ENCODE peak calls at places on chromosome 14, in nine cellular contexts. Q is CD8-positive, alpha-beta T cell; D is bronchial epithelial cell; U is choroid plexus epithelial cell; X is esophagus squamous epithelium; J is cardiac muscle cell; B is ovary; V is IMR-90; W is neuronal stem cell. L is an unnamed sample.

GRCh38 chr14:96261053-96261452 is 5.0 kb downstream of the BDKRB1 start:
- DNase-seq in Q (no peak), D (no peak), U (no peak), X (no peak), J (no peak), B (no peak), V (peak), W (no peak), L (no peak)

GRCh38 chr14:81406863-81407262 is 6.7 kb upstream of the STON2 start:
- DNase-seq in Q (no peak), D (peak), U (peak), X (no peak), J (peak), B (no peak), V (peak), W (no peak), L (no peak)

GRCh38 chr14:37587881-37588666 is 7.0 kb downstream of the FOXA1 start:
- DNase-seq in Q (no peak), D (peak), U (no peak), X (no peak), J (no peak), B (no peak), V (no peak), W (no peak), L (no peak)

GRCh38 chr14:105146976-105147700 is 21.4 kb downstream of the JAG2 start:
- DNase-seq in Q (no peak), D (no peak), U (no peak), X (no peak), J (no peak), B (no peak), V (no peak), W (no peak), L (no peak)

GRCh38 chr14:70638416-70638815 is 3.3 kb upstream of the TTC9 start:
- DNase-seq in Q (no peak), D (no peak), U (no peak), X (no peak), J (no peak), B (no peak), V (no peak), W (no peak), L (no peak)

GRCh38 chr14:104970231-104971068 is 7.7 kb downstream of the AHNAK2 start:
- DNase-seq in Q (no peak), D (peak), U (peak), X (peak), J (peak), B (peak), V (peak), W (no peak), L (no peak)

GRCh38 chr14:54730156-54730961 is 163.4 kb downstream of the SAMD4A start:
- DNase-seq in Q (no peak), D (peak), U (peak), X (no peak), J (peak), B (no peak), V (peak), W (no peak), L (peak)

GRCh38 chr14:68666206-68666730 is 126.6 kb downstream of the ZFP36L1 start:
- DNase-seq in Q (no peak), D (no peak), U (peak), X (no peak), J (no peak), B (no peak), V (peak), W (no peak), L (no peak)

GRCh38 chr14:89543420-89543790 is 126.4 kb upstream of the FOXN3 start:
- DNase-seq in Q (no peak), D (no peak), U (no peak), X (no peak), J (no peak), B (peak), V (no peak), W (peak), L (no peak)

GRCh38 chr14:99597911-99598600 is 6.0 kb downstream of the CCDC85C start:
- DNase-seq in Q (no peak), D (no peak), U (no peak), X (no peak), J (no peak), B (no peak), V (no peak), W (no peak), L (no peak)

GRCh38 chr14:72758420-72758819 is 135.5 kb downstream of the DPF3 start:
- DNase-seq in Q (no peak), D (no peak), U (no peak), X (no peak), J (no peak), B (no peak), V (no peak), W (no peak), L (no peak)

GRCh38 chr14:41606249-41607118 is at the start of gene LRFN5:
- DNase-seq in Q (no peak), D (no peak), U (peak), X (no peak), J (peak), B (peak), V (peak), W (peak), L (peak)

GRCh38 chr14:30077946-30078345 is 150.3 kb upstream of the PRKD1 start:
- DNase-seq in Q (no peak), D (no peak), U (no peak), X (no peak), J (no peak), B (no peak), V (no peak), W (no peak), L (no peak)

GRCh38 chr14:59159169-59159568 is 29.3 kb upstream of the DAAM1 start:
- DNase-seq in Q (no peak), D (no peak), U (peak), X (no peak), J (no peak), B (no peak), V (peak), W (no peak), L (no peak)

GRCh38 chr14:59160492-59160891 is 28.0 kb upstream of the DAAM1 start:
- DNase-seq in Q (no peak), D (no peak), U (peak), X (no peak), J (no peak), B (no peak), V (no peak), W (no peak), L (no peak)

GRCh38 chr14:59155886-59156285 is 32.6 kb upstream of the DAAM1 start:
- DNase-seq in Q (no peak), D (no peak), U (peak), X (no peak), J (peak), B (no peak), V (peak), W (no peak), L (no peak)

GRCh38 chr14:59166258-59166657 is 22.2 kb upstream of the DAAM1 start:
- DNase-seq in Q (no peak), D (no peak), U (no peak), X (no peak), J (no peak), B (no peak), V (no peak), W (no peak), L (no peak)

GRCh38 chr14:59161571-59162175 is 26.8 kb upstream of the DAAM1 start:
- DNase-seq in Q (no peak), D (peak), U (peak), X (no peak), J (peak), B (no peak), V (peak), W (peak), L (no peak)
- H3K4me3 ChIP-seq in Q (no peak), D (no peak), U (peak), X (no peak), J (no peak), B (peak), V (peak), W (no peak), L (no peak)

GRCh38 chr14:101731187-101732080 is 30.1 kb upstream of the PPP2R5C start:
- DNase-seq in Q (peak), D (peak), U (peak), X (peak), J (peak), B (no peak), V (peak), W (no peak), L (no peak)

GRCh38 chr14:101733211-101733610 is 28.3 kb upstream of the PPP2R5C start:
- DNase-seq in Q (no peak), D (peak), U (peak), X (no peak), J (peak), B (no peak), V (peak), W (no peak), L (no peak)

GRCh38 chr14:101730626-101731186 is 30.8 kb upstream of the PPP2R5C start:
- DNase-seq in Q (no peak), D (no peak), U (no peak), X (no peak), J (no peak), B (no peak), V (no peak), W (no peak), L (no peak)

GRCh38 chr14:101734241-101734847 is 27.2 kb upstream of the PPP2R5C start:
- DNase-seq in Q (no peak), D (no peak), U (no peak), X (no peak), J (no peak), B (no peak), V (no peak), W (no peak), L (no peak)

GRCh38 chr14:101732128-101732527 is 29.4 kb upstream of the PPP2R5C start:
- DNase-seq in Q (no peak), D (peak), U (peak), X (no peak), J (peak), B (no peak), V (no peak), W (no peak), L (no peak)
- H3K4me3 ChIP-seq in Q (peak), D (no peak), U (no peak), X (no peak), J (no peak), B (no peak), V (no peak), W (no peak), L (no peak)

DNA sequence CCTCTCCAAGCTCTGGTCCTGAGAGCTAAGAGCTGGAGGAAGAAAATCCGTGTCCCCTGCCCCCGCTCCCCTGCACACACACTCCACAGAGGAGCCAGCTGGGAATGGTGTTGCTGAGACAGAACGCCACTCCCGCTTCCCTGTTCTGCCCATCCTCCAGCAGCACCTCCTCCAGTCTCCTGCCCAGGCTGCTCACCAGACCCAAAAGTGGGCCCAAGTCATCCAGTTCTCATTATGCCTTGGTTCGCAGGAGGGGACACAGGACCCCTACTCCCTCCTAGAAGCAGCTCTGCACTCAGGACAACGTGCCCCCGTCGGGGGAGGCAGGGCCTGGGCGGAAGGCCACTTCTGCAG is 861 bp upstream of the TRMT61A start:
- DNase-seq in Q (no peak), D (no peak), U (no peak), X (no peak), J (peak), B (no peak), V (no peak), W (no peak), L (no peak)
- H3K4me3 ChIP-seq in Q (peak), D (peak), U (peak), X (peak), J (peak), B (peak), V (peak), W (peak), L (peak)

GRCh38 chr14:51539571-51540037 is 112.1 kb upstream of the FRMD6 start:
- DNase-seq in Q (no peak), D (peak), U (peak), X (no peak), J (peak), B (no peak), V (peak), W (no peak), L (no peak)
- H3K4me3 ChIP-seq in Q (no peak), D (no peak), U (no peak), X (no peak), J (no peak), B (no peak), V (no peak), W (no peak), L (no peak)

DNA sequence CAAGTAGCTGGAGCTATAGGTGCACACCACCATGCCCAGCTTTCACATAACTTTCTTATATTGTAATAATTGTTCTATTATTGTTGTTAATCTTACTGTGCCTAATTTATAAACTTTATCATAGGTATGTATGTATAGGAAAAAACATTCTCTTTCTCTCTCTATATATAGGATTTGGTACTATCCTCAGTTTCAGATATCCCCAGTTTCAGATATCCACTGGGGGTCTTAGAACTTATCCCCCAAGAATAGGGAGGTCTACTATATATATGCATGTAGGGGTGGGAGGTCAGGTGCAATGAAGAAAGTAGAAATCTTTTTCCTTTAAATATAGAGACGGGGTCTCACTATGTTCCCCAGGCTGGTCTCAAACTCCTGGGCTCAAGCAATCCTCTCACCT is 70.9 kb upstream of the STRN3 start:
- DNase-seq in Q (no peak), D (no peak), U (no peak), X (no peak), J (no peak), B (no peak), V (no peak), W (no peak), L (no peak)
- H3K4me3 ChIP-seq in Q (no peak), D (no peak), U (no peak), X (no peak), J (no peak), B (no peak), V (no peak), W (no peak), L (no peak)

DNA sequence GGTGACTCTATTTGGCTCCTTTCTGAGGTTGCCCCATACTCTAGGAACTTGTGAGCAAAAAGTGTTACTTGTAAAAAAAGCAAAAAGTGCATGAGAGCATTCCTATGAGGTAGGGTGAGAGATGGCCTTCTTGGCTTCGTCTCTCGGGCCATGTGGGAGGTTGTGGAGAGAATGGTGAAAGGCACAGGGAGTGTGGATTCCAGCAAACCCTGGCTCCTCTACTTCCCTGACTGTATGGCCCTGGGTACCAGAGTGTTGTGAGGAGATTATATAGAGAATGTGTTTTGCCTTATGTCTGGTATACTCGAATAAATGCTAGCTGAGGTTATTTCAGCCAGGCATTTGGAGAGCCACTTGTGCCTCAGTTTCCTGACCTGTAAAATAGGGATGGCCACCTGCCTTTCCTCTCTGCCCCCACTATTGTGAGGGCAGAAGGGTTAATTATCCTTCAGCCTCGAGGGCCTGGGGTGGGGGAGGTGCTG is 11.0 kb downstream of the PLEKHG3 start:
- DNase-seq in Q (no peak), D (no peak), U (no peak), X (no peak), J (no peak), B (no peak), V (no peak), W (no peak), L (no peak)
- H3K4me3 ChIP-seq in Q (no peak), D (no peak), U (no peak), X (no peak), J (no peak), B (peak), V (no peak), W (no peak), L (no peak)